ENCODE peak calls at places on chromosomes 3 and 15, in eight cellular contexts. H, Z, T, J, C, G, I and P are unnamed samples. For H3K27me3, the result is how much of the 10 kb centered on the place peaks cover.

GRCh38 chr3:187014417-187014864 is 84.1 kb downstream of the ST6GAL1 start:
- DNase-seq in H (peak), Z (no peak), T (no peak), J (no peak), C (no peak), G (no peak), I (no peak), P (no peak)

GRCh38 chr3:48347500-48347899 is 14.0 kb upstream of the SPINK8 start:
- DNase-seq in H (no peak), Z (no peak), T (no peak), J (no peak), C (no peak), G (no peak), I (no peak), P (no peak)

GRCh38 chr3:139427283-139428060 is 38.0 kb upstream of the COPB2 start:
- DNase-seq in H (peak), Z (peak), T (peak), J (peak), C (no peak), G (no peak), I (no peak), P (peak)

GRCh38 chr3:172129868-172130751 is 90.7 kb downstream of the FNDC3B start:
- DNase-seq in H (peak), Z (no peak), T (peak), J (peak), C (no peak), G (peak), I (peak), P (no peak)

GRCh38 chr15:74375303-74375693 is 7.9 kb upstream of the CYP11A1 start:
- DNase-seq in H (peak), Z (peak), T (peak), J (no peak), C (no peak), G (peak), I (peak), P (no peak)

GRCh38 chr3:149646181-149646766 is 11.6 kb downstream of the WWTR1 start:
- DNase-seq in H (peak), Z (no peak), T (no peak), J (no peak), C (no peak), G (no peak), I (no peak), P (no peak)

GRCh38 chr3:178002113-178002512 is 534.1 kb upstream of the KCNMB2 start:
- DNase-seq in H (no peak), Z (no peak), T (no peak), J (no peak), C (no peak), G (no peak), I (no peak), P (no peak)

GRCh38 chr15:32717290-32718081 is at the start of gene GREM1:
- DNase-seq in H (peak), Z (peak), T (no peak), J (no peak), C (no peak), G (no peak), I (peak), P (no peak)

GRCh38 chr3:82676356-82677026 is 915.0 kb upstream of the GBE1 start:
- DNase-seq in H (no peak), Z (no peak), T (no peak), J (no peak), C (no peak), G (no peak), I (no peak), P (no peak)

GRCh38 chr15:52288986-52289385 is 6.6 kb downstream of the MYO5C start:
- DNase-seq in H (no peak), Z (no peak), T (no peak), J (no peak), C (no peak), G (no peak), I (no peak), P (no peak)

GRCh38 chr15:79115971-79116370 is 25.4 kb upstream of the RASGRF1 start:
- DNase-seq in H (no peak), Z (no peak), T (no peak), J (no peak), C (no peak), G (no peak), I (no peak), P (no peak)

GRCh38 chr3:188164248-188164687 is 10.3 kb downstream of the LPP start:
- DNase-seq in H (no peak), Z (no peak), T (no peak), J (no peak), C (no peak), G (peak), I (peak), P (no peak)

GRCh38 chr3:127675651-127676391 is 3.1 kb downstream of the ABTB1 start:
- DNase-seq in H (no peak), Z (no peak), T (no peak), J (no peak), C (no peak), G (peak), I (no peak), P (no peak)

GRCh38 chr15:99105516-99106341 is 849 bp downstream of the SYNM start:
- DNase-seq in H (peak), Z (peak), T (peak), J (no peak), C (no peak), G (peak), I (peak), P (no peak)

GRCh38 chr3:62007036-62007435 is 366.3 kb downstream of the FEZF2 start:
- DNase-seq in H (peak), Z (no peak), T (no peak), J (no peak), C (no peak), G (no peak), I (no peak), P (no peak)

GRCh38 chr15:90004671-90005070 is 3.5 kb downstream of the ZNF710 start:
- DNase-seq in H (peak), Z (no peak), T (no peak), J (peak), C (no peak), G (no peak), I (peak), P (no peak)

GRCh38 chr3:160291290-160291908 is 66.2 kb downstream of the C3orf80 start:
- DNase-seq in H (no peak), Z (peak), T (no peak), J (no peak), C (no peak), G (peak), I (peak), P (no peak)

GRCh38 chr3:162842817-162843216 is 1346.2 kb downstream of the OTOL1 start:
- DNase-seq in H (no peak), Z (no peak), T (no peak), J (no peak), C (no peak), G (no peak), I (peak), P (no peak)

DNA sequence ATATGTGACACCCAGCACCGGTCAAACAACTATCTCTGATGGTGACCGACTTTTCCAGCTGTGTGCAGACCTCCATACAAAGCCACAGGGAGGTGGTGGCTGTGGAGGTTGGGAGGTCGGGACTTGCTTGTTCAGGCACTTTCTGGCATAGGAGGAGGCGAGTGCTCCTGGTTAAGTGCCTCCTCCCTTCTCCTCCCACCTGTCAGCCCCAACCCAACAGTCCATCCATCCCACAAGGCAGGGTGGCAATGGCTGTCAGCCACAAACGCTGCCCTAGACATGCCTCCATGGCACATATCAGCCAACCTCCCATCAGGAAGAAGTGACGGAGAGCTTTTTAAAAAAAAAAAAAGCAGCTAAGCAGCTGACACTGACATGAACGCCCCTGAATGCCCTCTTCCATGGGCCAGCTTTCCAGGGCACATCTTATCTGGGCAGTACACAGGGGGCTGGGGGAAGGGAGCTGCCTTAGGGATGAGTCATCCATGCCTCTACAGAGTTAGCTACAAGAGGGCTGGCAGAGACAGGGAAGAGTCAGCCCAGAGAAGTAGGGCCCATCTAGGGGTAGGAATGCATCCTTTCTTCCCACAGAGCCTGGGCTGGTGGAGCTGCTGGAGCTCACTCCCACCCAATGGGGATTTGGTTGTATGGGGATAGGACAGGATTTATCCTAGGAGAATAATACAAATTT is 41.2 kb downstream of the CCDC12 start:
- DNase-seq in H (peak), Z (peak), T (peak), J (peak), C (peak), G (peak), I (peak), P (peak)
- H3K27ac ChIP-seq in H (peak), Z (peak), T (peak), J (peak), C (peak), G (peak), I (peak), P (no peak)

GRCh38 chr3:32575451-32575850 is 4.8 kb upstream of the DYNC1LI1 start:
- DNase-seq in H (peak), Z (no peak), T (no peak), J (no peak), C (no peak), G (no peak), I (no peak), P (no peak)

GRCh38 chr3:32583708-32584107 is 13.1 kb upstream of the DYNC1LI1 start:
- DNase-seq in H (peak), Z (no peak), T (no peak), J (no peak), C (no peak), G (no peak), I (no peak), P (no peak)

GRCh38 chr3:32577174-32577573 is 6.5 kb upstream of the DYNC1LI1 start:
- DNase-seq in H (no peak), Z (no peak), T (peak), J (no peak), C (no peak), G (no peak), I (no peak), P (no peak)

GRCh38 chr3:32577621-32578556 is 7.2 kb upstream of the DYNC1LI1 start:
- DNase-seq in H (peak), Z (no peak), T (peak), J (no peak), C (no peak), G (no peak), I (no peak), P (no peak)
- H3K4me3 ChIP-seq in H (peak), Z (no peak), T (peak), J (peak), C (no peak), G (no peak), I (no peak), P (no peak)

DNA sequence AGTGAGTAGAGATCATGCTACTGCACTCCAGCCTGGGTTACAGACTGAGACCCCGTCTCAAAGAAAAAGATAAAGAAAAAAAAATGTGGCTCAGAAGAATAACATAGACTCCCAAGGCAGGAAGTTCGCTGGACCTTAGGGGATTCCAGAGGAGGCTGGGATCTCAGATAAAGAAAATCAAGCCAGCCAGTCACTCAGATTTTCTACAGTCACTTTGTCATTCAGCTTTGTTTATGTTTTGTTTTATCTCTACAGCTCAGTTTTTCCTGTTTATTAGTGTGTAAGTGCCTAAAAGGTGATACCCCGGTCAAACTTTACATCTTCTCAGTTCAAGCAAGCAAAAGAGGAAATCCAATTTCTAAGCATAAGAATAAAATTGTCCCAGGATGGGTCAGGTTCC is 6.3 kb downstream of the TMEM202 start:
- DNase-seq in H (no peak), Z (no peak), T (no peak), J (no peak), C (no peak), G (no peak), I (no peak), P (no peak)
- H3K27me3 ChIP-seq in H (under half), Z (under half), T (under half), J (under half), C (under half), G (under half), I (under half), P (under half)

DNA sequence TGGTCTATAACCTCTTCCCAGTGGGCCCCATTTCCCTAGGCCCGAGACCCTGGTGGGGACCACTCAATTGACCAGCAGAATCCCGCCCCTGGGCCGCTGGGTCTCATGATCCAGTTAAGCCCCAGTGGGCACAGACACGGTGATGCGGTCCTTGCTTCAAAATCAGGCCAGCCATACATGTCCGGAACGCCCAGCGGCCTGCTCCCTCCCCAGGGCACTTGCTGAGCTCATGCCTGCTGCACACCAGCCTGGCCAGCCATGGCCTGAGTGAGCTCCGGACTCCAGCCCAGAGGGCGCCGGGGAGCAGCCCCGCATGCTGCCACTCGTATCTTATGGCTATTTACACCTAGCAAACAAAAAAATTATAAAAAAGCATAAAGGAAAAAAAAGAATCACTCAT is 34.4 kb upstream of the IQSEC1 start:
- DNase-seq in H (no peak), Z (no peak), T (no peak), J (no peak), C (no peak), G (no peak), I (no peak), P (no peak)
- H3K27ac ChIP-seq in H (no peak), Z (no peak), T (no peak), J (no peak), C (no peak), G (no peak), I (no peak), P (no peak)

GRCh38 chr3:170701696-170702678 is 116.1 kb upstream of the SLC7A14 start:
- DNase-seq in H (no peak), Z (no peak), T (no peak), J (no peak), C (no peak), G (no peak), I (no peak), P (no peak)
- H3K4me3 ChIP-seq in H (no peak), Z (no peak), T (no peak), J (no peak), C (no peak), G (no peak), I (no peak), P (no peak)

DNA sequence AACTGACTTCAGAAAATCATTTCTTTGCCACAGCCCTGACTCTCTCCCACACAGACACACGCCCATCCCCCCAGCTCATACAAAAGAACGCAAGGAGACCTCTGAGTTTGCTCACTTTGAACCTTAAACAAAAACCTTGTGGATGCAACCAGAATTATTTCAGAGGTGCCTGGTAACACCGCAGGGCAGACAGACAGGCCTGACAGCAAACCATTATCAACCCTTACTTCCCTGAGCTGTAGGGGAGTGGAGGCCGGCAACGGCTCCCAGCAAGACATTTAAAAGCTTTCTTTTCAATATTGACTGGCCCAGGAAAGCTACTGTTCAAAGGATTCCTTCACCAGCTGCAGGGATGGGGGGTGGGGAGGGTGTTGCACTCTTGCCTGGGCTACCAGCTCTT is 2.0 kb upstream of the EFCC1 start:
- DNase-seq in H (no peak), Z (no peak), T (no peak), J (no peak), C (no peak), G (no peak), I (no peak), P (no peak)
- H3K27me3 ChIP-seq in H (half or more), Z (half or more), T (under half), J (half or more), C (under half), G (under half), I (under half), P (under half)

GRCh38 chr15:67120009-67120838 is 54.8 kb downstream of the SMAD3 start:
- DNase-seq in H (no peak), Z (no peak), T (no peak), J (no peak), C (no peak), G (no peak), I (no peak), P (no peak)
- H3K27ac ChIP-seq in H (peak), Z (no peak), T (peak), J (peak), C (no peak), G (peak), I (peak), P (no peak)

DNA sequence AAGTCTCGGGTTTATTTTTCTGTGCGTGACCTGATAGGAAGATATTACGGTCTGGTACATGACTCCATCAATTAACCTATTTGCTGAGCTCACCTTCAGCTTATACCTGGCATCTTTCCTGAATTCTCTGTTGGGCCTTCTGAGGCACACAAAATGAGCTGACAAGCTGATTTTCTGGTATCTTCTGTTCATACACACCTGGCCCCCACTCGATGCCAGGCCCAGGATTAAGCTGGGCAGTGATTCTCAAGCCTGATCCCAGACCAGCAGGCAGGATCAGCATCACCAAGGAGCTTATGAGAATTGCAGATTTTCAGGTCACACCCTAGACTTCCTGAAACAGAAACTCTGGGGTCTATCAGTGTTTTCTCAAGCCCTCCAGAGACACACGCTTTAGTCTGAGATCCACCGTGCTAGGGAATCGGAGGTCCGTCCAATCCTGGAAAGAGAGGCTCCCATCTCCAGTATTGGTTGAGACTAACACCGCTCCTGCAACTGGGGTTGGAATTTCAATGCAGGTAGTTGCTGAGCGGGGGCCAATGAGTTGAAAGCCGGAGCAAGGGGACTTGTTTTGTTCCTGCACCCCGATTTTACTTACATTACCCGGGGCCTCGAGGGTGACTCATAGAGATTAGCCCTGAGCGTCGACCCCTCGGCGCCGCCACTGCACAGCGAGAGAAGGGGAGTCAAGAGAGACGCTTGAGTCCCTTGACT is 625 bp upstream of the EIF1B start:
- DNase-seq in H (no peak), Z (no peak), T (peak), J (no peak), C (no peak), G (no peak), I (no peak), P (no peak)
- H3K4me3 ChIP-seq in H (peak), Z (peak), T (peak), J (peak), C (peak), G (peak), I (peak), P (peak)